ENCODE peak calls at places on chromosomes 1 and 21, in four cellular contexts. U is HepG2, H is IMR-90, V is K562. D is an unnamed sample.

GRCh38 chr1:234927968-234928635 is 200.5 kb downstream of the TOMM20 start:
- DNase-seq in H (no peak), V (no peak), U (no peak), D (no peak)

GRCh38 chr1:39826583-39826982 is 37.9 kb upstream of the BMP8B start:
- DNase-seq in H (no peak), U (no peak), V (no peak), D (no peak)

GRCh38 chr1:172742599-172743500 is 83.9 kb downstream of the FASLG start:
- DNase-seq in U (peak), V (peak), H (peak), D (peak)

GRCh38 chr1:245687636-245688535 is 533.1 kb downstream of the KIF26B start:
- DNase-seq in H (no peak), V (no peak), U (no peak), D (no peak)

GRCh38 chr1:162131405-162132321 is 62.2 kb downstream of the NOS1AP start:
- DNase-seq in H (no peak), V (no peak), U (peak), D (no peak)

GRCh38 chr1:208239518-208240381 is 4.4 kb downstream of the PLXNA2 start:
- DNase-seq in V (no peak), U (peak), H (no peak), D (no peak)

GRCh38 chr1:230057681-230058565 is 9.1 kb upstream of the GALNT2 start:
- DNase-seq in U (no peak), V (no peak), H (no peak), D (no peak)

GRCh38 chr1:109113787-109114568 is at the start of gene ELAPOR1:
- DNase-seq in V (no peak), H (peak), U (no peak), D (no peak)

GRCh38 chr1:233022246-233022645 is 71.8 kb downstream of the NTPCR start:
- DNase-seq in V (no peak), H (no peak), U (no peak), D (no peak)

GRCh38 chr1:170665625-170666024 is 1.7 kb downstream of the PRRX1 start:
- DNase-seq in V (no peak), U (no peak), H (no peak), D (no peak)

GRCh38 chr1:179728266-179728665 is 14.8 kb upstream of the FAM163A start:
- DNase-seq in V (no peak), U (no peak), H (no peak), D (no peak)

GRCh38 chr1:16254263-16254948 is 17.4 kb upstream of the CPLANE2 start:
- DNase-seq in H (peak), U (no peak), V (no peak), D (no peak)

GRCh38 chr1:64864018-64864945 is 102.1 kb downstream of the JAK1 start:
- DNase-seq in H (no peak), V (peak), U (no peak), D (no peak)

GRCh38 chr1:161946071-161946987 is 77.3 kb downstream of the OLFML2B start:
- DNase-seq in H (peak), U (no peak), V (no peak), D (no peak)

GRCh38 chr1:75712306-75712705 is 12.2 kb upstream of the ACADM start:
- DNase-seq in U (no peak), H (no peak), V (no peak), D (no peak)

GRCh38 chr1:181469829-181470228 is 13.5 kb upstream of the CACNA1E start:
- DNase-seq in H (peak), U (no peak), V (peak), D (peak)

GRCh38 chr1:119219711-119220110 is 79.3 kb upstream of the WARS2 start:
- DNase-seq in U (no peak), H (no peak), V (no peak), D (no peak)

GRCh38 chr1:18956189-18957135 is at the start of gene IFFO2:
- DNase-seq in V (peak), H (peak), U (peak), D (peak)
- TF ChIP-seq POLR2A in V (no peak), H (peak), U (peak), D (peak)

GRCh38 chr1:190608282-190608681 is 130.6 kb upstream of the BRINP3 start:
- DNase-seq in H (no peak), V (no peak), U (no peak), D (no peak)
- TF ChIP-seq MAFK in H (no peak), V (no peak), U (no peak), D (no peak)

DNA sequence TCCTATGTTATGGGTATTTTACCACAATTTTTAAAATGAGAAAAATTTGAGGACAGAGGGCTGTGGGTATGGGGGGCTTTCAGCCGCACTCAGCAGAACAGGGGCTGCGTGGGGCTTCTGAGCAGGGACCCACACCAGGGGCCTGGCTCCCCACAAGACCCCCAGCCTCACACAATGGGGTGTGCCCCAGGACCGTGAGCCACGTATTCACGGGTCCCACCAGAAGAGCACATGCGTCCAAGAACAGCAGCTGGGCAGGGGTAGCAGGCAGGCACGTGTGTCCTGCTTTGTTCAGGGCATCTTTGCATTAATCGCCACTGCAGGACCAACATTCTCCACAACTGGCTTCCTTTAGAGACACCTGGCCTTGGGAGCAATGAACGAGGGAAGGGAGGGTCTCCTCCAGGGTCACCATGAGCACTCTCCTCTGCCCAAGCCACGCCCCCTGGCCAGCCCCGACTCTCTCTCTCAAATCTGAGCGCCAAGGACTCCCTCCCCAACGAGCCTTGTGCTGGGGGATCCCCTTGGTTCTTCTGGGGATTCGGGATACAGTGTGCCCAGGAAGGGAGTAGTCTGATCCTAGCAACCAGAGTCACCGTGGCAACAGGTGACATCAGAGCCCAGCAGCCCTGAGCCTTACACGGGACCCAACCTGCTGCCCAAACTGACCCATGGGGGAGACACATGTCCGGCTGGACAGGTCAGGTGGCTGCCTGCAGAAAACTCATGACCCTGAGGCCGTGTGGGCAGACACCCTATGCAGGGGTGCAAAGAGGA is 7.4 kb upstream of the ARF1 start:
- DNase-seq in V (no peak), H (no peak), U (no peak), D (no peak)
- TF ChIP-seq POLR2A in V (no peak), H (no peak), U (no peak), D (no peak)

DNA sequence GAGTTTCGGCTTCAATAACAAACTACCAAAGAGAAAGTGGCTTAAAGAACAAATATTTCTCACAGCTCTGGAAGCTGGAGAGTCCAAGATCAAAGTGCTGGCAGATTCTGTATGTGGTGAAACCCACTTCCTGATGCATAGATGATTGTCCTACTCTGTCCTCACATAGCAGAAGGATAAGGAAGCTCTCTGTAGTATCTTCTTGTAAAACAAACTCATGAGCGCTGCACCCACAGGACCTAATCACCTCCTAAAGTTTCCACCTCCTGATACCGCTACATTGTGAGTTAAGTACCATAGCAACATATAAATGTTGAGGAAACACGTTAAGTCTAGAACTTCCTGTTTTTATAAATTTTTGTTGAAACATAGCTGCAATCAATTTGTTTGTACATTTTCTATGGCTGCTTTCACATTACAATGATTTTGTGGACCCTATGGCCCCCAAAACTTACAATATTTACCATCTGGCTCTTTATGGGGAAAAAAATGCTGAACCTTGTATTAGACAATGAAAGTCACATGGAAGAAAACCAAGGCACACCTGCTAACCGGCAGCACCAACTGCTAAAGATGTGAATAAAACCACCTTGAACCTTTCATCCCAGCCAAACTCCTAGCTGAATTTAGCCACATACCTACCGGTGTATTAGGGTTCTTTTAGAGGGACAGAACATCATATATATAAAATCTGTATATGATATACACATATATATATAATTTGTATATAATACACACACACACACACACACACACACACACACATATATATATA is 1423.4 kb downstream of the NCAM2 start:
- DNase-seq in H (no peak), V (no peak), U (no peak), D (no peak)
- TF ChIP-seq MAFK in H (no peak), V (no peak), U (no peak), D (no peak)

GRCh38 chr1:150283260-150283659 is 906 bp downstream of the CIART start:
- DNase-seq in H (no peak), V (no peak), U (no peak), D (no peak)

GRCh38 chr1:150281221-150281757 is 1.1 kb upstream of the CIART start:
- DNase-seq in V (peak), U (no peak), H (peak), D (peak)

GRCh38 chr1:150281758-150282557 is at the start of gene CIART:
- DNase-seq in V (no peak), H (peak), U (no peak), D (peak)

GRCh38 chr1:150280138-150280707 is 2.1 kb upstream of the CIART start:
- DNase-seq in U (peak), V (no peak), H (no peak), D (no peak)

GRCh38 chr1:150282558-150282958 is 204 bp downstream of the CIART start:
- DNase-seq in V (no peak), U (no peak), H (peak), D (no peak)
- TF ChIP-seq POLR2A in V (no peak), U (no peak), H (peak), D (no peak)

DNA sequence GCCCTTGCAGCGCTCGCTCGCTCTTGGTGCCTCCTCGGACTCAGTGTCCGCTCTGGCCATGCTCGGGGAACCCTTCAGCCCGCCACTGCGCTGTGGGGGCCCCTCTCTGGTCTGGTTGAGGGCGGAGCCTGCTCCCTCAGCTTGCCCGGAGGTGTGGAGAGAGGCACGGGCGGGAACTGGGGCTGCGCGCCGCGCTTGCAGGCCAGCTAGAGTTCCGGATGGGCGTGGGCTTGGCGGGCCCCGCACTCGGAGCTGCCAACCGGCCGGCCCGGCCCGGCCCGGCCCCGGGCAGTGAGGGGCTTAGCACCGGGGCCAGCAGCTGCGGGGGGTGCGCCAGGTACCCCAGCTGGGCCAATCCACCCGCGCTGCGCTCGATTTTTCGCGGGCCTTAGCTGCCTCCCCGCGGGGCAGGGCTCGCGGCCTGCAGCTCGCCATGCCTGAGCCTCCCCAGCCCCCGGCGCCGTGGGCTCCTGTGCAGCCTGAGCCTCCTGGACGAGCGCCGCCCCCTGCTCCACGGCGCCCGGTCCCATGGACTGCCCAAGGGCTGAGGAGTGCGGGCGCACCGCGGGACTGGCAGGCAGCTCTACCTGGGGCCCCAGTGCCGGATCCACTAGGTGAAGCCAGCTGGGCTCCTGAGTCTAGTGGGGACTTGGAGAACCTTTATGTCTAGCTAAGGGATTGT is 217.0 kb upstream of the PKN2 start:
- DNase-seq in H (no peak), V (no peak), U (no peak), D (no peak)
- TF ChIP-seq MAFK in H (no peak), V (no peak), U (no peak), D (no peak)

GRCh38 chr1:156591181-156591431 is 470 bp upstream of the NAXE start:
- DNase-seq in U (no peak), V (peak), H (no peak), D (no peak)

GRCh38 chr1:156590326-156591180 is 1.0 kb upstream of the NAXE start:
- DNase-seq in U (no peak), H (no peak), V (no peak), D (no peak)

GRCh38 chr1:156592910-156593732 is 1.5 kb downstream of the NAXE start:
- DNase-seq in U (no peak), H (no peak), V (no peak), D (no peak)

GRCh38 chr1:156592158-156592909 is 758 bp downstream of the NAXE start:
- DNase-seq in V (no peak), U (no peak), H (no peak), D (no peak)

DNA sequence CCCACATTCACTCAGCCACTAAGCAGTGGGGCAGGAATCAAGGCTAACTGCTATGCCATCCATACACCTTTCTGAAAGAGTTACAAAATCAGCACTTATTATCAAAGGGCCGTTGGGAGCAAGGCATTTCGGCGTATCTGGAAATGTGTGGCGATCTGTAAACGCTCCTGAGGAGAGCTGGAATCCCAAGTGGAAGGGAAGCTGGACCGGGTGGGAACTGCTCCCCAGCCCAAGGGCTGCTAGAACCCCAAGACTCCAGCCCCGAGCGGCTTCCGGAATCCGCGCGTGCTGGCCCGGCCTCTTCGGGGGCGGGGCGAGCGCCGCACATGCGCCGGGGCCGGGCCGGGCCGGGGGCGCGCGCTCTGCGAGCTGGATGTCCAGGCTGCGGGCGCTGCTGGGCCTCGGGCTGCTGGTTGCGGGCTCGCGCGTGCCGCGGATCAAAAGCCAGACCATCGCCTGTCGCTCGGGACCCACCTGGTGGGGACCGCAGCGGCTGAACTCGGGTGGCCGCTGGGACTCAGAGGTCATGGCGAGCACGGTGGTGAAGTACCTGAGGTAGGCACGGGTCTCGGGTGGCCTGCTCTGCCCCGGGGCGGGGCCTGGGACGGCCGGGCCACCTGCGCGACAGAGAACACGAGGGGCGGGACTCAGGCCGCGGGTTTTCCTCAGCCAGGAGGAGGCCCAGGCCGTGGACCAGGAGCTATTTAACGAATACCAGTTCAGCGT is at the start of gene NAXE:
- DNase-seq in V (peak), H (peak), U (peak), D (peak)
- TF ChIP-seq POLR2A in V (peak), H (peak), U (peak), D (peak)

DNA sequence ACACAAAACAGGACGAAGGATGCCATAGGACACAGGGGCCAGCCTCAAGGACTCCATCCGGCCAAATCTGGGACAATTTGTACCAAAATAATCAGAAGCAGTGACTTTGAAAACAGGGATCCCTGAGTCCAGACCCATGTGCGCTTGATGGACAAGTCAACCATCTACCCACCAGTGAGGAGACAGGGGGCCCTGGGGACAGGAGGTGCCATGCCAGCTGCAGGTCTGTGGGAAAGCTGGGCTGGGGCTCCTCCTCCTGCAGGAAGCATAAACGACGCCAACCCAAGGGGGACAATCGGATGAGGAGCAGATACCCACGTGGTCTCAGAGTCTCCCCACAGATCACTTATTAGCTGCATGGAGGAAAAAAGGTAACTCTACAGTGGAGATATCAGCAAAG is 50.6 kb downstream of the NPHP4 start:
- DNase-seq in U (no peak), H (no peak), V (no peak), D (no peak)
- TF ChIP-seq MAFK in U (no peak), H (no peak), V (no peak), D (no peak)

DNA sequence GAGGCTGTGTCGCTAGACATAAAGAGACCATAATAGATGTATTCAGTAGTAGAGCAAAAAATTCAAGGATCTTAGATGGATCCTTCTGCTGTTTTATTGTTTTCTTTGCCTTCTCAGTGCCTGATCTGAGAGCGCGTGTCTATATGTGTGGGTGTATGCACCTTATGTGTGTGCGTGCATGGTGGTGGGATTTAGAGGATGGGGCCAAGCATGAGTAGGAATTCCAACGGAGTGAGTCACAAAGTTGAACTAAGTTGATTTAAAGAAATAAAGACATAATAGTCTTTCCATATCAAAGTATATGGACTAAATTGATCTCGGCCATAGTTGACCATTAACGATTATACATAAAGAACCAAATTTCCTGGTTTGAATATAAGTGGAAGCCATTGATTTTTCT is 178.7 kb downstream of the CYYR1 start:
- DNase-seq in H (no peak), U (no peak), V (no peak), D (no peak)
- TF ChIP-seq POLR2A in H (no peak), U (no peak), V (no peak), D (no peak)